ENCODE peak calls at places on chromosome 10, in seven cellular contexts. O is sigmoid colon, T is IMR-90, J is OCI-LY7, W is suprapubic skin, E is MM.1S, S is adrenal gland. F is an unnamed sample. For H3K4me1, the result is how much of the 10 kb centered on the place peaks cover.

GRCh38 chr10:5573968-5574641 is 49.3 kb downstream of the CALML3 start:
- DNase-seq in O (peak), W (peak), S (no peak), E (no peak), J (peak), T (peak), F (peak)

GRCh38 chr10:728603-729002 is 39.1 kb upstream of the DIP2C start:
- DNase-seq in S (no peak), O (no peak), J (no peak), E (no peak), W (no peak), T (no peak), F (no peak)

GRCh38 chr10:5944389-5945202 is 32.7 kb downstream of the IL15RA start:
- DNase-seq in J (no peak), S (peak), T (peak), E (no peak), O (peak), W (peak), F (peak)

GRCh38 chr10:126844406-126844805 is 60.8 kb upstream of the DOCK1 start:
- DNase-seq in O (no peak), E (no peak), S (no peak), W (no peak), J (no peak), T (no peak), F (no peak)

GRCh38 chr10:123009105-123009805 is 449 bp downstream of the ACADSB start:
- DNase-seq in E (no peak), S (peak), W (peak), O (peak), T (no peak), J (peak), F (peak)

GRCh38 chr10:32055478-32056135 is 618 bp downstream of the KIF5B start:
- DNase-seq in W (peak), O (peak), E (peak), J (peak), S (peak), T (peak), F (peak)

GRCh38 chr10:1360011-1360580 is 303.9 kb downstream of the WDR37 start:
- DNase-seq in E (no peak), O (no peak), T (no peak), J (no peak), W (no peak), S (no peak), F (no peak)

GRCh38 chr10:86961481-86962091 is 3.2 kb downstream of the SNCG start:
- DNase-seq in J (no peak), E (no peak), T (peak), W (peak), S (peak), O (peak), F (no peak)

GRCh38 chr10:22325272-22325947 is 4.5 kb downstream of the BMI1 start:
- DNase-seq in W (peak), E (peak), O (peak), S (peak), T (peak), J (peak), F (peak)

GRCh38 chr10:20142311-20142710 is 326.1 kb downstream of the PLXDC2 start:
- DNase-seq in T (no peak), J (no peak), O (no peak), S (no peak), W (no peak), E (no peak), F (no peak)

GRCh38 chr10:99551158-99551557 is 18.4 kb downstream of the NKX2-3 start:
- DNase-seq in E (peak), J (no peak), W (no peak), O (peak), T (peak), S (no peak), F (no peak)

GRCh38 chr10:116316533-116316932 is 7.7 kb upstream of the CCDC172 start:
- DNase-seq in T (no peak), J (no peak), S (no peak), E (peak), W (no peak), O (no peak), F (no peak)

GRCh38 chr10:77844713-77845454 is 81.7 kb downstream of the DLG5 start:
- DNase-seq in W (no peak), E (no peak), S (peak), T (peak), J (no peak), O (no peak), F (no peak)

GRCh38 chr10:86523348-86523747 is 1.8 kb upstream of the WAPL start:
- DNase-seq in J (peak), T (peak), S (no peak), W (no peak), O (no peak), E (no peak), F (no peak)

GRCh38 chr10:97270523-97271154 is 21.8 kb downstream of the ARHGAP19 start:
- DNase-seq in W (no peak), O (no peak), T (peak), S (no peak), E (no peak), J (no peak), F (no peak)

GRCh38 chr10:98394855-98395440 is 20.0 kb downstream of the PYROXD2 start:
- DNase-seq in T (no peak), W (no peak), S (no peak), O (no peak), E (no peak), J (no peak), F (no peak)

GRCh38 chr10:74290703-74291102 is 139.7 kb downstream of the ADK start:
- DNase-seq in S (no peak), T (peak), E (no peak), O (no peak), J (no peak), W (no peak), F (no peak)

GRCh38 chr10:14386202-14386593 is 55.5 kb upstream of the FRMD4A start:
- DNase-seq in W (no peak), S (no peak), T (peak), J (no peak), O (no peak), E (peak), F (no peak)

GRCh38 chr10:32167450-32167849 is 111.2 kb upstream of the KIF5B start:
- DNase-seq in E (no peak), S (no peak), O (no peak), W (no peak), T (no peak), J (no peak), F (no peak)

GRCh38 chr10:34996843-34997242 is 93.3 kb downstream of the CUL2 start:
- DNase-seq in E (no peak), S (peak), O (no peak), W (no peak), T (peak), J (no peak), F (no peak)

GRCh38 chr10:91996266-91996665 is 72.7 kb downstream of the BTAF1 start:
- DNase-seq in O (no peak), J (no peak), S (no peak), E (no peak), T (no peak), W (no peak), F (no peak)

GRCh38 chr10:91787810-91788209 is 10.4 kb upstream of the TNKS2 start:
- DNase-seq in E (no peak), T (no peak), W (no peak), O (no peak), S (no peak), J (no peak), F (no peak)

GRCh38 chr10:105681051-105681450 is 1040.0 kb downstream of the SORCS3 start:
- DNase-seq in S (no peak), T (no peak), E (no peak), O (no peak), J (no peak), W (no peak), F (no peak)

GRCh38 chr10:61832866-61833481 is 68.5 kb upstream of the ARID5B start:
- DNase-seq in E (no peak), S (no peak), T (peak), W (no peak), J (no peak), O (no peak), F (no peak)

GRCh38 chr10:24115403-24115802 is 93.5 kb upstream of the KIAA1217 start:
- DNase-seq in S (no peak), W (no peak), J (no peak), O (no peak), T (no peak), E (no peak), F (no peak)

GRCh38 chr10:35150335-35150734 is 23.7 kb downstream of the CREM start:
- DNase-seq in W (no peak), E (peak), T (no peak), J (no peak), S (no peak), O (no peak), F (no peak)

GRCh38 chr10:123429631-123430257 is 236.4 kb upstream of the GPR26 start:
- DNase-seq in S (no peak), E (no peak), O (no peak), W (no peak), J (no peak), T (no peak), F (no peak)

GRCh38 chr10:34653530-34653929 is 161.6 kb downstream of the PARD3 start:
- DNase-seq in T (no peak), E (peak), O (no peak), J (no peak), S (no peak), W (no peak), F (no peak)

GRCh38 chr10:123134058-123134914 is 1.5 kb upstream of the HMX3 start:
- DNase-seq in J (no peak), W (no peak), E (no peak), S (no peak), T (no peak), O (no peak), F (no peak)

GRCh38 chr10:72243822-72244437 is 27.9 kb upstream of the ASCC1 start:
- DNase-seq in O (peak), E (no peak), T (peak), J (no peak), W (peak), S (no peak), F (peak)

GRCh38 chr10:26860026-26860541 is 674 bp downstream of the ABI1 start:
- DNase-seq in T (peak), J (peak), S (peak), E (peak), O (peak), W (peak), F (peak)

GRCh38 chr10:110303681-110304080 is 1.0 kb downstream of the SMNDC1 start:
- DNase-seq in T (no peak), J (no peak), E (no peak), O (no peak), S (no peak), W (no peak), F (no peak)

GRCh38 chr10:110304780-110305421 is at the start of gene SMNDC1:
- DNase-seq in J (peak), S (peak), E (peak), O (peak), W (peak), T (peak), F (peak)

GRCh38 chr10:110304394-110304779 is 333 bp downstream of the SMNDC1 start:
- DNase-seq in E (peak), W (no peak), O (peak), S (no peak), T (no peak), J (no peak), F (no peak)

GRCh38 chr10:110296966-110297365 is 7.8 kb downstream of the SMNDC1 start:
- DNase-seq in S (no peak), E (no peak), W (no peak), T (no peak), J (no peak), O (no peak), F (no peak)

DNA sequence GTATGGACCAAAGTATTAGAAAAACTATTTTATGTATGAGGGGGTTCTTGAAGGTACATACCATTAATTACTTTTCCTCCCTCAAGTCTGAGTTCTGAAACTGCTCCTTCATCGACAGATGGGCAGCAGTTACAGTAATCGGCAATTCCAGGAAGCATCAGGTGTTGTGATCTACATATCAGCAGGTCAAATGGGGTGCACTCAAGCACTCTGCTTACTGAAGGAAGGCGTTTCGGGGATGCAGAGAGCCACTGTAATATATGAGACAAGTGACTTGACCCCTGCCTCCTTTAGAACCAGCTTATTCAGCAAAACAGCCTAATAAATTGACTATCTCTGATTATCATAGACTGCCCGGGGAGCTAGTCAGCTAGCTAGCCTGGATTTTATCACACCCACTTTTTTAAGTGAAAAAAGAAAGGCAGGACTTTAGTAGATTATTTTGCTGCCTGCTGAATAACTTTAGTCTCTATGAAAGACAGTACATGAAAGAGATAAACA is 4.2 kb downstream of the SMNDC1 start:
- DNase-seq in E (no peak), S (no peak), J (no peak), W (no peak), T (no peak), O (no peak), F (no peak)
- TF ChIP-seq CTCF in E (no peak), S (no peak), J (no peak), W (no peak), T (no peak), O (no peak), F (no peak)

DNA sequence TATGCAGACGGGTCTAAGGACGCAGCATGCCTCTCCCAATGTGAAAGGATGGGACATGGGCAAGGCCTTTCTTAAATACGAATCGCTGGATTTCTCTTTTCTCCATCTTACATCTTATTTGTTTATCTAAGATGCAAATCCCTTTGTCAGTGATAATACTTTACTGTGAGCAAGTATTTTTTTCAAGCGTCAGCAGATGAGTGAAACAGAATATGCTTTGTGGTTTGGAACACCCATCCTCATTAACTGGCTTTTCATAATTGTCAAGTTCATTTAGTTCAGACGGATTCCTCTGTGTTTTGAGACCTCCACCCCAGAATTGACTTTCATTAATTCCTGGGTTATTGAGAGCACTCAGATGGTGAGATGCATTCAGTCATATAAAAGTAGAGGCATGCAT is 149.8 kb downstream of the NSUN6 start:
- DNase-seq in T (no peak), O (no peak), E (peak), J (no peak), W (no peak), S (no peak), F (no peak)
- H3K4me3 ChIP-seq in T (no peak), O (no peak), E (peak), J (no peak), W (no peak), S (no peak), F (no peak)

GRCh38 chr10:80196270-80196949 is 8.9 kb downstream of the ANXA11 start:
- DNase-seq in W (no peak), T (peak), E (peak), O (no peak), J (peak), S (peak), F (no peak)

GRCh38 chr10:80197972-80198591 is 7.3 kb downstream of the ANXA11 start:
- DNase-seq in O (no peak), E (no peak), J (no peak), T (no peak), W (no peak), S (no peak), F (peak)

GRCh38 chr10:80195046-80195574 is 10.2 kb downstream of the ANXA11 start:
- DNase-seq in O (no peak), T (no peak), E (no peak), J (no peak), W (no peak), S (no peak), F (no peak)

GRCh38 chr10:80194373-80195045 is 10.8 kb downstream of the ANXA11 start:
- DNase-seq in W (no peak), S (no peak), E (no peak), O (no peak), J (no peak), T (no peak), F (no peak)

DNA sequence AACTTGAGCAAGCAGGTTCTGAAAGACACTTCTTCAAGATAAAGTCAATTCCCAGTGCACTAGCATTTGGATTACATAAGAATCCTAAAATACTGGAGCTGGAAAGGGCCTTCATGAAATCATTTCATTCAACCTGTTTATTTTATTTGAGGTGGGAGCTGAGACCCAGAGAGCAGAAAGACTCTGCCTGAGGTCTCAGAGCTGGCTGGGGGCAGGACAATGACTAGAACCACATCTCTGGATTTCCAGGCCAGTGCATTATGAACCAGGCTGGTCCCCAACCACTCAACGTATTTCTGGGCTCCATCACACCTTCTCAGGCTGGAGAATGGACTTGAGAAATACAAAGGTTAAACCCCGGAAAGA is 8.4 kb downstream of the ANXA11 start:
- DNase-seq in W (no peak), S (no peak), E (peak), T (no peak), O (no peak), J (no peak), F (no peak)
- H3K4me1 ChIP-seq in W (half or more), S (under half), E (half or more), T (under half), O (half or more), J (half or more), F (half or more)

GRCh38 chr10:117553171-117553814 is 10.7 kb downstream of the EMX2 start:
- DNase-seq in E (no peak), S (no peak), T (no peak), W (peak), O (no peak), J (no peak), F (no peak)
- TF ChIP-seq CTCF in E (no peak), S (no peak), T (no peak), W (peak), O (no peak), J (no peak), F (no peak)

GRCh38 chr10:12980713-12981306 is 20.7 kb downstream of the CCDC3 start:
- DNase-seq in O (no peak), E (no peak), J (no peak), W (no peak), S (no peak), T (no peak), F (no peak)

GRCh38 chr10:12980080-12980656 is 21.3 kb downstream of the CCDC3 start:
- DNase-seq in S (no peak), E (no peak), O (no peak), J (no peak), T (no peak), W (no peak), F (no peak)

GRCh38 chr10:12978885-12979284 is 22.6 kb downstream of the CCDC3 start:
- DNase-seq in S (no peak), W (no peak), E (no peak), T (no peak), O (no peak), J (no peak), F (no peak)

GRCh38 chr10:12984165-12984747 is 17.3 kb downstream of the CCDC3 start:
- DNase-seq in S (no peak), T (peak), O (no peak), E (no peak), J (no peak), W (no peak), F (no peak)

DNA sequence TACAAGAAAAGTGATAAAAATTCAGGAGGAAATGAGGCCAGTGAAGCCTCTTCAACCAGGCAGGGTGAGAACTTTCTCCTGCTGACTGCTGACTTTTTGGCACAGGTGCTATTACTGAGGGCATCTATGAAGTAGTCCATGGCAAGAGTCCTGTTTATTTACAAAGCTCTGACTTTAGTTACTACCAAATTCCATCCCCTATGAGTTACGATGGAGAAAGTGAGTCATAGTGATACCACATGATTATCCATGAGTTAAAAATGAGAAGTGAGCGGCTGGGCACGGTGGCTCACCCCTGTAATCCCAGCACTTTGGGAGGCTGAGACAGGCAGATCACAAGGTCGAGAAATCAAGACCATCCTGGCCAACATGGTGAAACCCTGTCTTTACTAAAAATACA is 19.9 kb downstream of the CCDC3 start:
- DNase-seq in E (no peak), J (no peak), O (no peak), T (peak), W (no peak), S (no peak), F (no peak)
- H3K4me3 ChIP-seq in E (no peak), J (no peak), O (no peak), T (no peak), W (no peak), S (no peak), F (no peak)

F was measured in left ventricle myocardium inferior.